ENCODE peak calls at places on chromosome X, in four cellular contexts. S is foreskin fibroblast, O is fibroblast of mammary gland, A is GM23338. G is an unnamed sample.
A peak's percentile ranks its signal among the peaks of the same experiment; 100 is the strongest.

GRCh38 chrX:56788717-56789122 is 59.7 kb downstream of the NBDY start:
- DNase-seq in S (no peak), O (peak; percentile 58), A (no peak), G (no peak)

GRCh38 chrX:17740137-17741122 is 3.1 kb downstream of the SCML1 start:
- DNase-seq in S (no peak), O (no peak), A (no peak), G (no peak)

GRCh38 chrX:153925387-153925738 is 701 bp downstream of the ARHGAP4 start:
- DNase-seq in S (no peak), O (no peak), A (no peak), G (no peak)

GRCh38 chrX:50769389-50770063 is 44.5 kb downstream of the SHROOM4 start:
- DNase-seq in S (no peak), O (no peak), A (no peak), G (no peak)

GRCh38 chrX:13357925-13358324 is 38.1 kb upstream of the ATXN3L start:
- DNase-seq in S (no peak), O (no peak), A (no peak), G (no peak)

GRCh38 chrX:118047446-118048186 is 69.0 kb downstream of the KLHL13 start:
- DNase-seq in S (no peak), O (no peak), A (no peak), G (no peak)

GRCh38 chrX:1589356-1590130 is 1.9 kb upstream of the AKAP17A start:
- DNase-seq in S (no peak), O (no peak), A (peak; percentile 37), G (no peak)

GRCh38 chrX:17535229-17535628 is 160.2 kb downstream of the NHS start:
- DNase-seq in S (no peak), O (peak; percentile 54), A (peak; percentile 74), G (no peak)

GRCh38 chrX:154735695-154736393 is 15.0 kb downstream of the GAB3 start:
- DNase-seq in S (peak; percentile 83), O (peak; percentile 95), A (no peak), G (no peak)

GRCh38 chrX:16822723-16823122 is 36.5 kb downstream of the TXLNG start:
- DNase-seq in S (peak; percentile 39), O (peak; percentile 85), A (no peak), G (no peak)

GRCh38 chrX:39576081-39576701 is 521.6 kb downstream of the BCOR start:
- DNase-seq in S (no peak), O (no peak), A (peak; percentile 6), G (no peak)

GRCh38 chrX:14939644-14940043 is 66.4 kb downstream of the MOSPD2 start:
- DNase-seq in S (no peak), O (no peak), A (peak; percentile 19), G (no peak)

GRCh38 chrX:19372170-19373033 is 28.7 kb downstream of the PDHA1 start:
- DNase-seq in S (peak; percentile 57), O (peak; percentile 64), A (peak; percentile 75), G (peak; percentile 10)

GRCh38 chrX:71923516-71923915 is 12.9 kb downstream of the NHSL2 start:
- DNase-seq in S (no peak), O (peak; percentile 40), A (no peak), G (no peak)

GRCh38 chrX:77451041-77451440 is 3.9 kb downstream of the FGF16 start:
- DNase-seq in S (peak; percentile 61), O (peak; percentile 81), A (no peak), G (no peak)

GRCh38 chrX:53435997-53436396 is 1.8 kb upstream of the HSD17B10 start:
- DNase-seq in S (peak; percentile 41), O (peak; percentile 71), A (peak; percentile 79), G (peak; percentile 26)

GRCh38 chrX:43064096-43064495 is 286.1 kb upstream of the PPP1R2C start:
- DNase-seq in S (no peak), O (no peak), A (no peak), G (no peak)

GRCh38 chrX:25144043-25144940 is 128.5 kb upstream of the ARX start:
- DNase-seq in S (peak; percentile 20), O (peak; percentile 62), A (peak; percentile 68), G (no peak)

GRCh38 chrX:96987228-96987627 is 103.5 kb downstream of the RPA4 start:
- DNase-seq in S (peak; percentile 18), O (peak; percentile 43), A (no peak), G (no peak)

GRCh38 chrX:75642811-75643361 is 120.0 kb upstream of the ZDHHC15 start:
- DNase-seq in S (no peak), O (no peak), A (no peak), G (no peak)

GRCh38 chrX:30653415-30654131 is at the start of gene GK:
- DNase-seq in S (no peak), O (no peak), A (peak; percentile 12), G (no peak)

GRCh38 chrX:77668391-77669237 is 117.4 kb downstream of the ATRX start:
- DNase-seq in S (peak; percentile 30), O (peak; percentile 63), A (no peak), G (no peak)

GRCh38 chrX:87583679-87584078 is 66.1 kb downstream of the KLHL4 start:
- DNase-seq in S (no peak), O (peak; percentile 39), A (peak; percentile 72), G (no peak)

GRCh38 chrX:47484885-47485284 is 1.9 kb upstream of the ZNF41 start:
- DNase-seq in S (no peak), O (no peak), A (no peak), G (no peak)

GRCh38 chrX:24025741-24026402 is 1.1 kb downstream of the KLHL15 start:
- DNase-seq in S (peak; percentile 41), O (peak; percentile 87), A (peak; percentile 23), G (no peak)

GRCh38 chrX:11113731-11114130 is 2.6 kb downstream of the HCCS start:
- DNase-seq in S (no peak), O (no peak), A (no peak), G (no peak)

GRCh38 chrX:40383360-40383759 is 197.4 kb upstream of the ATP6AP2 start:
- DNase-seq in S (no peak), O (no peak), A (peak; percentile 5), G (no peak)

DNA sequence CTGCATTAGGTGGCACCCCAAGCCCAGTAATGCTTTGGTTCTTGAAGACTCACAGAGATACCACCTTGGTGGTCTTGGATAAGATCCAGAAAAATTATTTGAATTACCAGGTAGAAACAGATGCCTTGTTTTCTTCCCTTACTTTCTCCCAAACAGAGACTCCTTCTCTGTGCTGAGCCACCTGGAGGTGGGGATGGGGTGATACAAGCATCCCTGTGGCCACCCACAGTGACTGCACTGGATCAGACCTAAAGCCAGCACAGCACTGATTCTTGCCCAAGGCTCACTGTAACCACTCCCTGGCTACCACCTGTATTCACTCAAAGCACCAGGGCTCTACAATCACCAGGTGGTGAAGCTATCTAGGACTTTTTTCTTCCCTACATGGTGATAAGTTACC is 156.8 kb downstream of the TEX13A start:
- DNase-seq in S (no peak), O (no peak), A (peak; percentile 35), G (no peak)
- TF ChIP-seq CTCF in S (no peak), O (no peak), A (peak; percentile 40), G (no peak)

DNA sequence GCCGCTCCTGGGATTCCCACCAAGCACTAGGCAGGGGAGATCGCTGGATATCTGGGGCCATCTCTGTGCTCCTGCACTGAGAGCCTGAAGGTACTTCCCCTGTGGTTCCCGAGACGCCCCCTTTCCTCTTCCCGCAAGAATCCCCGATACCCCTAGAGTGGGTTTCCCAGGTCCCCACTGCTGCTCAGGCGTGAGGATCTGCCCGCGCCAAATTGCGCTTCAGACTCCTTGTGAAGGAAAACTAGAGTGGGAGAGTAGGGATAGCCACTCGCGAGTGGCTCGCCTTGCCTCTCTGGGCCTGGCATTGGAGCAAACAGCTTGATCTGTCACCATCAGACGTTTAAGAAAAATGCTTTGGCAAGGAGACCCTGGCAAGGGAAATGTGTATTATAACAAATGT is 1.5 kb downstream of the IL1RAPL2 start:
- DNase-seq in S (no peak), O (no peak), A (no peak), G (no peak)
- H3K4me3 ChIP-seq in S (no peak overlapping the region), O (no peak overlapping the region), A (peak overlapping the region; percentile 60), G (no peak overlapping the region)

GRCh38 chrX:98379134-98379533 is 1495.4 kb downstream of the RPA4 start:
- DNase-seq in S (no peak), O (no peak), A (peak; percentile 22), G (no peak)
- TF ChIP-seq CTCF in S (no peak), O (no peak), A (peak; percentile 48), G (peak; percentile 29)

DNA sequence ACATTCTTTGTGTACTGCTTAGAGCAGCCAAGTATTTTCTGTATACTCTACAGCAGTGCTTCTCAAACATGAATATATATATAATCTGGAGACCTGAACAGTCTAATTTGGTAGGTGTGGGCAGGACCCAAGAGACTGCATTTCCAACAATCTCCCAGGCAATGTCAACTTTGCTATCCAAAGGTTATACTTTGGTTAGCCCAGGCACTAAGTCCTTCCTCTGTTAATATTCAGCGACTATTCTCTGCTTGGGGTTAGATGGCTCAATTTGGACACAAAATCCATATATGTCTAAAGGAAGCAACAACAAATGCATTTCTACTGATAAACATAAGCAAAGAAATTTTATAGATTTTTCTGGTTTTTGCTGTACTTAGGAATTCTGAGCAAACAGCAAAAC is 480.0 kb upstream of the RPS6KA3 start:
- DNase-seq in S (no peak), O (no peak), A (no peak), G (no peak)
- H3K4me3 ChIP-seq in S (no peak overlapping the region), O (no peak overlapping the region), A (no peak overlapping the region), G (no peak overlapping the region)

GRCh38 chrX:26651755-26652154 is 435.8 kb downstream of the MAGEB5 start:
- DNase-seq in S (no peak), O (no peak), A (no peak), G (no peak)

GRCh38 chrX:26653050-26653449 is 437.1 kb downstream of the MAGEB5 start:
- DNase-seq in S (no peak), O (peak; percentile 5), A (no peak), G (no peak)

DNA sequence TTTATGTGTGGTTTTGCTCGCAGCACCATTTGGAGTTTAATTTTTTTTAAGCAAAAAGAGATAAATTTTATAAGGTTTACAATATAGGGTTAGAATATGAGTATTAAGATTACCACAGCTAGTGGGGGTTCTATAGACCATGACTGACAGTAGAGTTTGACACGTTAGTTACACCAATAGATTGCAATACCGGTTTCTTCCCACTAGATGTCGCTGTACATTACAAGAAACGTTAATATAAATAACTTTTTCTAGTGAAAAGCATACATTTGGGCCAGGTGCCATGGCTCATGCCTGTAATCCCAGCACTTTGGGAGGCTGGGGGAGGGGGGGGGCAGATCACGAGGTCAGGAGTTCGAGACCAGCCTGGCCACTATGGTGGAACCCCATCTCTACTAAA is 433.6 kb downstream of the MAGEB5 start:
- DNase-seq in S (no peak), O (peak; percentile 22), A (peak; percentile 53), G (no peak)
- TF ChIP-seq CTCF in S (peak; percentile 25), O (peak; percentile 47), A (peak; percentile 39), G (peak; percentile 30)

GRCh38 chrX:133685806-133686205 is 270.5 kb upstream of the GPC4 start:
- DNase-seq in S (no peak), O (no peak), A (peak; percentile 40), G (no peak)

GRCh38 chrX:133681416-133681815 is 266.1 kb upstream of the GPC4 start:
- DNase-seq in S (no peak), O (no peak), A (no peak), G (no peak)

GRCh38 chrX:133677123-133678063 is 262.1 kb upstream of the GPC4 start:
- DNase-seq in S (no peak), O (no peak), A (no peak), G (no peak)

GRCh38 chrX:133676344-133677122 is 261.2 kb upstream of the GPC4 start:
- DNase-seq in S (no peak), O (no peak), A (no peak), G (peak; percentile 42)

GRCh38 chrX:133681897-133682296 is 266.6 kb upstream of the GPC4 start:
- DNase-seq in S (no peak), O (no peak), A (no peak), G (no peak)
- H3K4me3 ChIP-seq in S (no peak overlapping the region), O (no peak overlapping the region), A (no peak overlapping the region), G (no peak overlapping the region)